ENCODE peak calls at places on chromosomes 5 and 9, in nine cellular contexts. O is heart left ventricle, A is activated B cell treated with CpG ODN at 0.5 μM for 24 hours, Y is sigmoid colon, P is dorsolateral prefrontal cortex, F is spleen, B is A549, C is GM13977, V is Peyer's patch. K is an unnamed sample.
A peak's percentile ranks its signal among the peaks of the same experiment; 100 is the strongest.

GRCh38 chr5:81626524-81626923 is 124.4 kb downstream of the SSBP2 start:
- DNase-seq in O (no peak), A (no peak), Y (no peak), P (no peak), F (no peak), B (peak; percentile 40), C (no peak), V (no peak), K (no peak)

GRCh38 chr5:40021007-40021406 is 596.2 kb upstream of the DAB2 start:
- DNase-seq in O (no peak), A (no peak), Y (no peak), P (no peak), F (no peak), B (no peak), C (no peak), V (no peak), K (no peak)

GRCh38 chr9:87503970-87504369 is 6.3 kb downstream of the DAPK1 start:
- DNase-seq in O (no peak), A (no peak), Y (no peak), P (no peak), F (no peak), B (no peak), C (no peak), V (no peak), K (no peak)

GRCh38 chr5:150116667-150117395 is 30.5 kb upstream of the CSF1R start:
- DNase-seq in O (no peak), A (no peak), Y (peak; percentile 50), P (peak; percentile 17), F (no peak), B (no peak), C (no peak), V (no peak), K (no peak)

GRCh38 chr9:38026021-38026809 is 42.8 kb downstream of the SHB start:
- DNase-seq in O (no peak), A (no peak), Y (peak; percentile 84), P (no peak), F (no peak), B (peak; percentile 62), C (no peak), V (no peak), K (no peak)

GRCh38 chr5:124343021-124343420 is 403.4 kb downstream of the ZNF608 start:
- DNase-seq in O (no peak), A (no peak), Y (no peak), P (no peak), F (no peak), B (no peak), C (no peak), V (no peak), K (no peak)

GRCh38 chr5:138605254-138605972 is 30.2 kb upstream of the HSPA9 start:
- DNase-seq in O (no peak), A (no peak), Y (peak; percentile 28), P (no peak), F (no peak), B (no peak), C (peak; percentile 24), V (no peak), K (no peak)

GRCh38 chr5:64594601-64595518 is 89.0 kb downstream of the RGS7BP start:
- DNase-seq in O (no peak), A (no peak), Y (no peak), P (peak; percentile 34), F (no peak), B (peak; percentile 3), C (no peak), V (no peak), K (peak; percentile 12)

GRCh38 chr9:76459691-76460635 is 981 bp downstream of the GCNT1 start:
- DNase-seq in O (no peak), A (no peak), Y (no peak), P (no peak), F (peak; percentile 84), B (peak; percentile 33), C (peak; percentile 46), V (no peak), K (peak; percentile 47)

GRCh38 chr5:173823274-173823644 is 64.9 kb upstream of the CPEB4 start:
- DNase-seq in O (no peak), A (no peak), Y (no peak), P (no peak), F (no peak), B (no peak), C (no peak), V (no peak), K (no peak)

GRCh38 chr5:92908952-92909351 is 672.1 kb downstream of the NR2F1-AS1 start:
- DNase-seq in O (no peak), A (no peak), Y (no peak), P (no peak), F (no peak), B (no peak), C (no peak), V (no peak), K (no peak)

GRCh38 chr9:101601904-101602765 is 7.4 kb upstream of the PPP3R2 start:
- DNase-seq in O (no peak), A (no peak), Y (no peak), P (no peak), F (no peak), B (peak; percentile 47), C (peak; percentile 50), V (no peak), K (peak; percentile 24)

GRCh38 chr5:176559683-176560082 is 10.5 kb downstream of the CDHR2 start:
- DNase-seq in O (no peak), A (no peak), Y (no peak), P (no peak), F (no peak), B (no peak), C (no peak), V (no peak), K (no peak)
- TF ChIP-seq CTCF in O (no peak), A (no peak), Y (no peak), P (no peak), F (no peak), B (no peak), C (no peak), V (peak; percentile 24), K (no peak)

GRCh38 chr9:134436356-134436717 is 110.1 kb downstream of the RXRA start:
- DNase-seq in O (no peak), A (no peak), Y (no peak), P (no peak), F (no peak), B (no peak), C (no peak), V (no peak), K (no peak)

GRCh38 chr9:134433909-134434895 is 107.9 kb downstream of the RXRA start:
- DNase-seq in O (no peak), A (no peak), Y (no peak), P (no peak), F (no peak), B (no peak), C (no peak), V (no peak), K (no peak)

GRCh38 chr9:134436926-134437325 is 110.7 kb downstream of the RXRA start:
- DNase-seq in O (no peak), A (no peak), Y (no peak), P (no peak), F (no peak), B (no peak), C (no peak), V (no peak), K (no peak)

GRCh38 chr9:134434896-134435506 is 108.7 kb downstream of the RXRA start:
- DNase-seq in O (peak; percentile 94), A (no peak), Y (peak; percentile 99), P (peak; percentile 95), F (peak; percentile 88), B (peak; percentile 65), C (no peak), V (peak; percentile 51), K (no peak)

DNA sequence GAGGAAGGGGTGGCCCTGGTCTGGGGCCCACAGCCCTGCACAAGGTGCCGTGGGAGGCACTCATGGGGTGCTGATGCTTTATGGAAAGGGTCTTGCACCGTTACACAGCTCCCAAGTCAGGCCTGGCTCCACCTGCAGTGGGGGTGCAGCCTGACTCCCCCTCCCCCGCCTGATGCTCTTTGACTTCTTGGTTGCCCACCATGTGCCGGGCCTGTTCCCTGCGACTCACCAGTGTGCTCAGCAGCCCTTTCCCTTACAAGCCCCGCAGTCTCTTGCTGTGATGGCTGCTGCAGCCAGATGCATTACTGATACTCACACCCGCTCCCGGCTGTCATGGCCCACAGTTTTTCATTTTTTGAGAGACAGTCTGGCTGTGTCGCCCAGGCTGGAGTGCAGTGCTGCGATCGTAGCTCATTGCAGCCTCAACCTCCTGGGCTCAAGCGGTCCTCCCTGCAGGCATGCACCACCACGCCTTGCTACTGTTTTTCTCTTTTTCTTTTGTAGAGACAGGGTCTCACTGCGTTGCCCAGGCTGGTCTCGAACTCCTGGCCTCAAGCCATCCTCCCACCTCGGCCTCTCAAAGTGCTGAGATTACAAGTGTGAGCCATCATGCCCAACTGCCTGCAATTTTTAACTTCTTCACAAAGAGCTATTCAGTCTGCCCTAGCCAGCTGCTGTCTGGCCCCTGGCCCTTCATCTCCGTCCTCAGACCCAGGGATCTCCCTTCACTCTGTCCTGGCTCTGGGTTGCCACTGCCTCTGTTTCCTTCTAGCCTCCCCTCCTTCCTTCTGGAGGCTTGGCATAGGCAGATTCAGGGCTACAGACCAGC is 109.5 kb downstream of the RXRA start:
- DNase-seq in O (no peak), A (no peak), Y (no peak), P (peak; percentile 74), F (no peak), B (no peak), C (no peak), V (no peak), K (no peak)
- TF ChIP-seq CTCF in O (no peak), A (no peak), Y (no peak), P (no peak), F (no peak), B (no peak), C (no peak), V (no peak), K (no peak)

DNA sequence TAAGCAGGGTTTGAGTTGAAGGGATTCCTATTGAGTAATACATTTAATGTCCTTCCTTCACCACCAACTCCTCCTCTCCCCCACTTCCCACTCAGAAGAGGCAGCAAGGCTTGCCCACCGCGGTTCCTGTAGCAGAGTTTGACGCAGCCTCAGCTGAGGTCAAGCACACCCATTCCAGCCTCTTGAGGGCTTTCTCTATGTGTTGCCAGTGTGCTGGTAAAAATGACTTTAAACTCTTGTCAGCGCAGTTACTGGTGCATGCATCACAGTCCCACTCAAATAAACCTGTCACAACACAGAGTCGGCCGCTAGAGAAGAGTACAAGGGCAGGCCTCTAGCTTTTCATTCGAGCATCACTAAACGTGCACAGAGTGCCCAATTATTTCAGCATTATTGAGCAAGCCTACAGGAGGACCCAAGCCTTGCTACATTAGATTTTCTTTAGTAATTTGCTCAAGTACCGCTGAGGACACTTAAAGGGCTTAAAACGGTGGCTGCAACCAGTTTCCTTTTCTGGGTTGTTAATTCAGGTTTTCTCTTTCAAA is 79.6 kb downstream of the TLE4 start:
- DNase-seq in O (peak; percentile 58), A (no peak), Y (no peak), P (no peak), F (peak; percentile 83), B (no peak), C (no peak), V (no peak), K (no peak)
- TF ChIP-seq CTCF in O (no peak), A (no peak), Y (no peak), P (no peak), F (no peak), B (no peak), C (no peak), V (no peak), K (no peak)

DNA sequence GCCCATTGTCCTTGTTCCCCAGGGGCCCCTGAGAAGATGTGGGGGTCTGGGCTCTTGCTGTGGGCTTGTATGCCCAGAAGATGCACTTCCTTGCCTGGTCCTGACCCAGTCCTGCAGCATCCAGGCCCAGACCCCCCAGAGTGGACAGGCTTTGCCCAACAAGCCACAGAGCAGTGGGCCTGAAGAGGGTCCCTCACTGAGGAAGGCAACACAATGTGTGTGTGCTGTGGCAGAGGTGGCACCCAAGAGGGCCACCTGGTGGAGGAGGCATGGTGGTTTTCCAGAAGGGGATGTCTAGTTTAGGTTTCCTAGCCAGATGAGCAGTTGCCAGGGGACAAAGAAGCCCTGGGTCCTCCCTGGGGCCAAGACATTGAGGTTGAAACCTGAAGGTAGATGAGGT is 84.3 kb downstream of the PHF2 start:
- DNase-seq in O (peak; percentile 15), A (no peak), Y (peak; percentile 47), P (no peak), F (peak; percentile 45), B (no peak), C (no peak), V (no peak), K (no peak)
- TF ChIP-seq CTCF in O (no peak), A (no peak), Y (no peak), P (no peak), F (no peak), B (no peak), C (no peak), V (no peak), K (no peak)

K was measured in nephron progenitor cell.